ENCODE peak calls at places on chromosome 13, in four cellular contexts. C is AG09319, K is mesothelial cell of epicardium, L is upper lobe of right lung. S is an unnamed sample.

GRCh38 chr13:60788156-60788829 is 391.3 kb downstream of the TDRD3 start:
- DNase-seq in C (no peak), K (no peak), L (no peak), S (no peak)

GRCh38 chr13:106619688-106620555 is 52.0 kb upstream of the ARGLU1 start:
- DNase-seq in C (peak), K (no peak), L (no peak), S (peak)

GRCh38 chr13:58318495-58319167 is 687.1 kb downstream of the PCDH17 start:
- DNase-seq in C (no peak), K (no peak), L (no peak), S (no peak)

GRCh38 chr13:114153485-114154080 is 21.2 kb upstream of the RASA3 start:
- DNase-seq in C (no peak), K (no peak), L (peak), S (no peak)

GRCh38 chr13:25727776-25728175 is 324.0 kb downstream of the SHISA2 start:
- DNase-seq in C (no peak), K (no peak), L (no peak), S (no peak)

GRCh38 chr13:28159057-28159456 is 20.7 kb downstream of the PAN3 start:
- DNase-seq in C (no peak), K (no peak), L (no peak), S (no peak)

GRCh38 chr13:28411859-28412353 is 83.0 kb downstream of the FLT1 start:
- DNase-seq in C (no peak), K (no peak), L (no peak), S (no peak)

GRCh38 chr13:24251525-24251924 is 57.9 kb upstream of the C1QTNF9 start:
- DNase-seq in C (no peak), K (no peak), L (no peak), S (no peak)

GRCh38 chr13:24709186-24709913 is 29.1 kb downstream of the ATP12A start:
- DNase-seq in C (no peak), K (no peak), L (no peak), S (no peak)

GRCh38 chr13:106291006-106291405 is 244.5 kb downstream of the EFNB2 start:
- DNase-seq in C (no peak), K (no peak), L (no peak), S (no peak)

GRCh38 chr13:33462109-33462508 is 176.6 kb upstream of the STARD13 start:
- DNase-seq in C (no peak), K (no peak), L (no peak), S (no peak)

GRCh38 chr13:74904547-74904946 is 577.4 kb downstream of the TBC1D4 start:
- DNase-seq in C (no peak), K (no peak), L (no peak), S (no peak)

GRCh38 chr13:102517959-102518358 is 78.8 kb upstream of the TPP2 start:
- DNase-seq in C (no peak), K (no peak), L (no peak), S (no peak)

GRCh38 chr13:30832845-30833332 is 73.2 kb upstream of the MEDAG start:
- DNase-seq in C (no peak), K (peak), L (peak), S (peak)

GRCh38 chr13:23321534-23322241 is 111.8 kb downstream of the SACS start:
- DNase-seq in C (peak), K (no peak), L (no peak), S (no peak)

GRCh38 chr13:100392709-100393630 is 195.6 kb downstream of the GGACT start:
- DNase-seq in C (peak), K (no peak), L (no peak), S (no peak)

GRCh38 chr13:24038405-24038804 is 122.1 kb upstream of the SPATA13 start:
- DNase-seq in C (no peak), K (no peak), L (no peak), S (no peak)

GRCh38 chr13:41691276-41691675 is 233.9 kb downstream of the RGCC start:
- DNase-seq in C (no peak), K (no peak), L (no peak), S (no peak)

GRCh38 chr13:32153056-32153455 is 121.5 kb downstream of the FRY start:
- DNase-seq in C (no peak), K (no peak), L (no peak), S (no peak)

GRCh38 chr13:36807616-36808015 is 11.4 kb upstream of the RFXAP start:
- DNase-seq in C (no peak), K (no peak), L (no peak), S (no peak)

GRCh38 chr13:24104723-24105122 is 55.8 kb upstream of the SPATA13 start:
- DNase-seq in C (no peak), K (no peak), L (no peak), S (no peak)

GRCh38 chr13:76837811-76838210 is 48.4 kb downstream of the KCTD12 start:
- DNase-seq in C (no peak), K (no peak), L (no peak), S (no peak)

GRCh38 chr13:61192826-61193225 is 222.8 kb downstream of the PCDH20 start:
- DNase-seq in C (no peak), K (no peak), L (no peak), S (no peak)

GRCh38 chr13:41457589-41458186 is 338 bp downstream of the RGCC start:
- DNase-seq in C (no peak), K (no peak), L (peak), S (no peak)

GRCh38 chr13:77460195-77460594 is 75.3 kb upstream of the SCEL start:
- DNase-seq in C (no peak), K (no peak), L (peak), S (no peak)

GRCh38 chr13:95481051-95481775 is 71.3 kb upstream of the CLDN10 start:
- DNase-seq in C (no peak), K (no peak), L (no peak), S (no peak)

GRCh38 chr13:96481482-96481881 is 391.6 kb downstream of the HS6ST3 start:
- DNase-seq in C (no peak), K (no peak), L (no peak), S (no peak)

GRCh38 chr13:94550030-94550738 is 45.8 kb downstream of the TGDS start:
- DNase-seq in C (no peak), K (no peak), L (no peak), S (peak)

GRCh38 chr13:51747438-51748434 is 56.2 kb downstream of the DHRS12 start:
- DNase-seq in C (no peak), K (no peak), L (no peak), S (no peak)

GRCh38 chr13:111901301-111901905 is 165.5 kb upstream of the SOX1 start:
- DNase-seq in C (no peak), K (no peak), L (no peak), S (no peak)